ENCODE peak calls at places on chromosomes 2 and 18, in nine cellular contexts. One of them, this sample, is unnamed.

GRCh38 chr2:212940816-212941215 is 210.6 kb downstream of the IKZF2 start:
- DNase-seq in GM23248: peak
- DNase-seq in neural progenitor cell: peak
- DNase-seq in MM.1S: no peak
- DNase-seq in GM23338: peak
- DNase-seq in OCI-LY7: no peak
- DNase-seq in HCT116: peak
- DNase-seq in SK-N-SH: no peak
- DNase-seq in hepatocyte: peak
- DNase-seq in this sample: peak

GRCh38 chr2:10363861-10364610 is 61.3 kb downstream of the HPCAL1 start:
- DNase-seq in OCI-LY7: no peak
- DNase-seq in hepatocyte: no peak
- DNase-seq in SK-N-SH: no peak
- DNase-seq in MM.1S: no peak
- DNase-seq in HCT116: no peak
- DNase-seq in GM23338: no peak
- DNase-seq in GM23248: no peak
- DNase-seq in neural progenitor cell: no peak
- DNase-seq in this sample: no peak

GRCh38 chr2:121004271-121004812 is 268.7 kb downstream of the GLI2 start:
- DNase-seq in neural progenitor cell: no peak
- DNase-seq in HCT116: no peak
- DNase-seq in hepatocyte: no peak
- DNase-seq in OCI-LY7: no peak
- DNase-seq in GM23248: no peak
- DNase-seq in MM.1S: no peak
- DNase-seq in SK-N-SH: no peak
- DNase-seq in GM23338: no peak
- DNase-seq in this sample: no peak

GRCh38 chr2:74975016-74975415 is 16.6 kb downstream of the POLE4 start:
- DNase-seq in neural progenitor cell: no peak
- DNase-seq in GM23248: peak
- DNase-seq in MM.1S: no peak
- DNase-seq in OCI-LY7: no peak
- DNase-seq in HCT116: no peak
- DNase-seq in SK-N-SH: no peak
- DNase-seq in GM23338: no peak
- DNase-seq in hepatocyte: peak
- DNase-seq in this sample: no peak

GRCh38 chr2:102063360-102063947 is 71.7 kb downstream of the IL1R2 start:
- DNase-seq in GM23248: peak
- DNase-seq in HCT116: no peak
- DNase-seq in GM23338: no peak
- DNase-seq in OCI-LY7: no peak
- DNase-seq in neural progenitor cell: no peak
- DNase-seq in SK-N-SH: no peak
- DNase-seq in hepatocyte: peak
- DNase-seq in MM.1S: no peak
- DNase-seq in this sample: no peak

GRCh38 chr2:101387151-101387807 is at the start of gene CREG2:
- DNase-seq in SK-N-SH: peak
- DNase-seq in GM23338: peak
- DNase-seq in hepatocyte: peak
- DNase-seq in neural progenitor cell: peak
- DNase-seq in MM.1S: no peak
- DNase-seq in OCI-LY7: no peak
- DNase-seq in HCT116: peak
- DNase-seq in GM23248: peak
- DNase-seq in this sample: peak

GRCh38 chr18:48542513-48543181 is 3.8 kb downstream of the CTIF start:
- DNase-seq in SK-N-SH: no peak
- DNase-seq in GM23248: no peak
- DNase-seq in OCI-LY7: no peak
- DNase-seq in MM.1S: no peak
- DNase-seq in HCT116: no peak
- DNase-seq in neural progenitor cell: no peak
- DNase-seq in GM23338: peak
- DNase-seq in hepatocyte: peak
- DNase-seq in this sample: peak

GRCh38 chr18:76602169-76602568 is 107.1 kb upstream of the ZNF516 start:
- DNase-seq in GM23248: no peak
- DNase-seq in neural progenitor cell: no peak
- DNase-seq in hepatocyte: no peak
- DNase-seq in OCI-LY7: no peak
- DNase-seq in HCT116: no peak
- DNase-seq in MM.1S: no peak
- DNase-seq in SK-N-SH: no peak
- DNase-seq in GM23338: no peak
- DNase-seq in this sample: no peak

GRCh38 chr2:135052997-135053474 is 944 bp downstream of the RAB3GAP1 start:
- DNase-seq in neural progenitor cell: peak
- DNase-seq in SK-N-SH: no peak
- DNase-seq in HCT116: no peak
- DNase-seq in OCI-LY7: peak
- DNase-seq in MM.1S: no peak
- DNase-seq in GM23338: peak
- DNase-seq in hepatocyte: no peak
- DNase-seq in GM23248: peak
- DNase-seq in this sample: no peak

GRCh38 chr18:48806551-48807261 is 144.1 kb downstream of the SMAD7 start:
- DNase-seq in GM23338: peak
- DNase-seq in HCT116: peak
- DNase-seq in MM.1S: peak
- DNase-seq in neural progenitor cell: no peak
- DNase-seq in OCI-LY7: no peak
- DNase-seq in GM23248: peak
- DNase-seq in hepatocyte: no peak
- DNase-seq in SK-N-SH: no peak
- DNase-seq in this sample: no peak

GRCh38 chr2:163345795-163346573 is 389.8 kb downstream of the FIGN start:
- DNase-seq in HCT116: peak
- DNase-seq in neural progenitor cell: peak
- DNase-seq in OCI-LY7: peak
- DNase-seq in hepatocyte: peak
- DNase-seq in GM23248: peak
- DNase-seq in GM23338: peak
- DNase-seq in MM.1S: peak
- DNase-seq in SK-N-SH: peak
- DNase-seq in this sample: peak

GRCh38 chr2:23788100-23788499 is 138.8 kb downstream of the ATAD2B start:
- DNase-seq in GM23338: no peak
- DNase-seq in SK-N-SH: no peak
- DNase-seq in GM23248: no peak
- DNase-seq in neural progenitor cell: no peak
- DNase-seq in hepatocyte: no peak
- DNase-seq in OCI-LY7: peak
- DNase-seq in MM.1S: no peak
- DNase-seq in HCT116: no peak
- DNase-seq in this sample: peak

DNA sequence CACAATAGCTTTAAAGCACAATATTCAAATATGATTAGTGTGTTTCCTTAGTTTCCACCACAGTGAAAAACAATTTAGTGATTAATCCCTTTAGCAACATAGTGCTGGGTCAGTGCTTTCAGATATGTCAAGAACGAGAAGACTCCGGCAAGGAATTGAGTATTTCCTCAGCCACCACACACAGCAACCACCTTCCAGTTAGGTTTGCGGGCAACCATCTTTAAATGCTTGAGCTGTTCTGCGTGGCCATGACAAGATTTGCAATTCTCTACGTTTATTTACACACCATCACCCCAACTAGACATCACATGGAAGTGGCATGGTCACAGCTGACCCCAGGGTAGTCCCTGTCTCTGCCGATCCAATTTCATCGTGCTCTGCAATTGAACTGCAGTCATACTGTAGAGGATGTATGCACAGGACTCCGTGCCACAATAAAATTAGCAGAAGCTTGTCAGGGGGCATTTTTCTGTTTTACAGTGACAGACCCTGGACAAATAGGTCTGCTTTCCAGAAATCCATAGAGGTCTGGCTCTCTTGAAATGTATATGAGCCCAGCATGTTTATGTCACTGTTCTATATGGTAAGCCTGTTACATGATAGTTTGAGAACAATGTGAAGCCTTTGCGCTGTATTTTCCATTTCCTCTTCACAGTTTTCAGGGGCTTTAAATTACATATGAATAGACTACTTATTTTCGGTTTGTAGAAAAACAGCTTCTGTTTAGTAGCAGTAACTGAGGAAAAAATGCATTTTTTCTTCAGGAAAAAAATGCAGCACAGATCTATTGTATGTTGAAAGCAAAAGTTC is 605.2 kb downstream of the NR4A2 start:
- DNase-seq in HCT116: no peak
- DNase-seq in SK-N-SH: no peak
- DNase-seq in GM23338: peak
- DNase-seq in hepatocyte: no peak
- DNase-seq in neural progenitor cell: no peak
- DNase-seq in GM23248: no peak
- DNase-seq in OCI-LY7: no peak
- DNase-seq in MM.1S: no peak
- DNase-seq in this sample: no peak
- H3K4me2 ChIP-seq in HCT116: no peak
- H3K4me2 ChIP-seq in SK-N-SH: no peak
- H3K4me2 ChIP-seq in GM23338: peak
- H3K4me2 ChIP-seq in hepatocyte: peak
- H3K4me2 ChIP-seq in neural progenitor cell: peak
- H3K4me2 ChIP-seq in GM23248: no peak
- H3K4me2 ChIP-seq in OCI-LY7: no peak
- H3K4me2 ChIP-seq in MM.1S: no peak
- H3K4me2 ChIP-seq in this sample: no peak

GRCh38 chr18:44510376-44510775 is 170.3 kb upstream of the SETBP1 start:
- DNase-seq in HCT116: no peak
- DNase-seq in SK-N-SH: no peak
- DNase-seq in neural progenitor cell: no peak
- DNase-seq in MM.1S: no peak
- DNase-seq in OCI-LY7: no peak
- DNase-seq in GM23338: no peak
- DNase-seq in GM23248: no peak
- DNase-seq in hepatocyte: no peak
- DNase-seq in this sample: no peak

GRCh38 chr18:44509048-44509447 is 171.6 kb upstream of the SETBP1 start:
- DNase-seq in SK-N-SH: no peak
- DNase-seq in neural progenitor cell: no peak
- DNase-seq in hepatocyte: no peak
- DNase-seq in MM.1S: no peak
- DNase-seq in OCI-LY7: no peak
- DNase-seq in HCT116: no peak
- DNase-seq in GM23338: no peak
- DNase-seq in GM23248: no peak
- DNase-seq in this sample: no peak

GRCh38 chr18:44503854-44504253 is 176.8 kb upstream of the SETBP1 start:
- DNase-seq in OCI-LY7: no peak
- DNase-seq in SK-N-SH: no peak
- DNase-seq in hepatocyte: no peak
- DNase-seq in GM23248: no peak
- DNase-seq in HCT116: no peak
- DNase-seq in MM.1S: no peak
- DNase-seq in GM23338: no peak
- DNase-seq in neural progenitor cell: no peak
- DNase-seq in this sample: no peak

GRCh38 chr18:44507729-44508325 is 172.9 kb upstream of the SETBP1 start:
- DNase-seq in SK-N-SH: no peak
- DNase-seq in HCT116: no peak
- DNase-seq in OCI-LY7: peak
- DNase-seq in MM.1S: no peak
- DNase-seq in GM23338: no peak
- DNase-seq in GM23248: no peak
- DNase-seq in neural progenitor cell: no peak
- DNase-seq in hepatocyte: no peak
- DNase-seq in this sample: no peak

GRCh38 chr18:44508474-44508873 is 172.2 kb upstream of the SETBP1 start:
- DNase-seq in OCI-LY7: no peak
- DNase-seq in neural progenitor cell: no peak
- DNase-seq in MM.1S: no peak
- DNase-seq in SK-N-SH: no peak
- DNase-seq in HCT116: no peak
- DNase-seq in GM23248: no peak
- DNase-seq in hepatocyte: no peak
- DNase-seq in GM23338: no peak
- DNase-seq in this sample: no peak
- H3K27ac ChIP-seq in OCI-LY7: no peak
- H3K27ac ChIP-seq in neural progenitor cell: no peak
- H3K27ac ChIP-seq in MM.1S: no peak
- H3K27ac ChIP-seq in SK-N-SH: no peak
- H3K27ac ChIP-seq in HCT116: no peak
- H3K27ac ChIP-seq in GM23248: no peak
- H3K27ac ChIP-seq in hepatocyte: no peak
- H3K27ac ChIP-seq in GM23338: no peak
- H3K27ac ChIP-seq in this sample: no peak

GRCh38 chr18:42414756-42415454 is 459.9 kb downstream of the PIK3C3 start:
- DNase-seq in OCI-LY7: no peak
- DNase-seq in SK-N-SH: no peak
- DNase-seq in GM23338: no peak
- DNase-seq in HCT116: no peak
- DNase-seq in MM.1S: no peak
- DNase-seq in GM23248: peak
- DNase-seq in hepatocyte: peak
- DNase-seq in neural progenitor cell: no peak
- DNase-seq in this sample: no peak
- TF ChIP-seq EZH2phosphoT487 in OCI-LY7: no peak
- TF ChIP-seq EZH2phosphoT487 in SK-N-SH: no peak
- TF ChIP-seq EZH2phosphoT487 in GM23338: no peak
- TF ChIP-seq EZH2phosphoT487 in HCT116: no peak
- TF ChIP-seq EZH2phosphoT487 in MM.1S: no peak
- TF ChIP-seq EZH2phosphoT487 in GM23248: peak
- TF ChIP-seq EZH2phosphoT487 in hepatocyte: no peak
- TF ChIP-seq EZH2phosphoT487 in neural progenitor cell: no peak
- TF ChIP-seq EZH2phosphoT487 in this sample: no peak

DNA sequence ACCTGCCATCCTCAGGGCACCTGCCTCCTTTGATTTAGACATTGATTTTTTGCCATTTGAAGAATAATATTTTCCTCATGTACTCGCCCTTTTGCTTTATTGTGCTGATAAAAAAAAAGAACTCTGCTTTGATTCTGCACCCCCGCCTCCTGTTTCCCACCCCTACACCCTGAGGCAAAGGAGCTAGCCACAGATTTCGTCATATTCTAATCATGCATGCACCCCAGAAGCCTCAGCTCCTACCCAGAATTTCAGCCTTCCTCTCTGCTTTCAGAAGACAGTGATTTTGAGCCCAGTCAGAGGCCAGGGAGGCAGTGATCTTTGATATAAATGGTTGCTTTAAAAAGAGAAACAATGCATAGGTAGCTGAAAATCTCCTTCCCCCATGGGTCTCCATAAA is 329.0 kb downstream of the PTPRM start:
- DNase-seq in GM23248: no peak
- DNase-seq in neural progenitor cell: no peak
- DNase-seq in OCI-LY7: no peak
- DNase-seq in hepatocyte: no peak
- DNase-seq in MM.1S: no peak
- DNase-seq in SK-N-SH: no peak
- DNase-seq in GM23338: no peak
- DNase-seq in HCT116: no peak
- DNase-seq in this sample: no peak
- H3K4me2 ChIP-seq in GM23248: no peak
- H3K4me2 ChIP-seq in neural progenitor cell: no peak
- H3K4me2 ChIP-seq in OCI-LY7: no peak
- H3K4me2 ChIP-seq in hepatocyte: no peak
- H3K4me2 ChIP-seq in MM.1S: no peak
- H3K4me2 ChIP-seq in SK-N-SH: no peak
- H3K4me2 ChIP-seq in GM23338: no peak
- H3K4me2 ChIP-seq in HCT116: no peak
- H3K4me2 ChIP-seq in this sample: no peak